ENCODE peak calls at places on chromosomes 1 and 21, in nine cellular contexts. One of them, this sample, is unnamed.

GRCh38 chr1:57215175-57215574 is 208.7 kb downstream of the DAB1 start:
- DNase-seq in fibroblast of pulmonary artery: no peak
- DNase-seq in epithelial cell of esophagus: peak; percentile 3
- DNase-seq in HFFc6: no peak
- DNase-seq in psoas muscle: no peak
- DNase-seq in heart left ventricle: no peak
- DNase-seq in CD8-positive, alpha-beta T cell: no peak
- DNase-seq in nephron progenitor cell: no peak
- DNase-seq in body of pancreas: no peak
- DNase-seq in this sample: no peak

GRCh38 chr1:154493276-154493675 is 8.7 kb upstream of the TDRD10 start:
- DNase-seq in epithelial cell of esophagus: no peak
- DNase-seq in nephron progenitor cell: no peak
- DNase-seq in fibroblast of pulmonary artery: no peak
- DNase-seq in heart left ventricle: peak; percentile 77
- DNase-seq in CD8-positive, alpha-beta T cell: no peak
- DNase-seq in psoas muscle: peak; percentile 27
- DNase-seq in HFFc6: no peak
- DNase-seq in body of pancreas: peak; percentile 13
- DNase-seq in this sample: no peak

GRCh38 chr21:46559291-46559983 is 45.4 kb downstream of the S100B start:
- DNase-seq in HFFc6: no peak
- DNase-seq in heart left ventricle: no peak
- DNase-seq in CD8-positive, alpha-beta T cell: peak; percentile 72
- DNase-seq in nephron progenitor cell: no peak
- DNase-seq in fibroblast of pulmonary artery: no peak
- DNase-seq in epithelial cell of esophagus: no peak
- DNase-seq in psoas muscle: no peak
- DNase-seq in body of pancreas: no peak
- DNase-seq in this sample: no peak

GRCh38 chr1:229209816-229210215 is 61.1 kb upstream of the RAB4A start:
- DNase-seq in CD8-positive, alpha-beta T cell: no peak
- DNase-seq in nephron progenitor cell: no peak
- DNase-seq in fibroblast of pulmonary artery: peak; percentile 99
- DNase-seq in heart left ventricle: no peak
- DNase-seq in psoas muscle: no peak
- DNase-seq in HFFc6: no peak
- DNase-seq in epithelial cell of esophagus: no peak
- DNase-seq in body of pancreas: no peak
- DNase-seq in this sample: no peak

GRCh38 chr1:72326494-72326893 is 44.2 kb upstream of the NEGR1 start:
- DNase-seq in fibroblast of pulmonary artery: no peak
- DNase-seq in nephron progenitor cell: no peak
- DNase-seq in CD8-positive, alpha-beta T cell: no peak
- DNase-seq in psoas muscle: no peak
- DNase-seq in heart left ventricle: no peak
- DNase-seq in epithelial cell of esophagus: no peak
- DNase-seq in body of pancreas: no peak
- DNase-seq in HFFc6: no peak
- DNase-seq in this sample: no peak

GRCh38 chr1:147580200-147580557 is 38.9 kb downstream of the BCL9 start:
- DNase-seq in CD8-positive, alpha-beta T cell: no peak
- DNase-seq in epithelial cell of esophagus: no peak
- DNase-seq in fibroblast of pulmonary artery: peak; percentile 34
- DNase-seq in heart left ventricle: no peak
- DNase-seq in HFFc6: no peak
- DNase-seq in body of pancreas: no peak
- DNase-seq in psoas muscle: no peak
- DNase-seq in nephron progenitor cell: no peak
- DNase-seq in this sample: no peak

GRCh38 chr1:64136749-64137568 is 66.5 kb upstream of the UBE2U start:
- DNase-seq in psoas muscle: peak; percentile 63
- DNase-seq in epithelial cell of esophagus: peak; percentile 78
- DNase-seq in nephron progenitor cell: peak; percentile 81
- DNase-seq in fibroblast of pulmonary artery: peak; percentile 92
- DNase-seq in CD8-positive, alpha-beta T cell: peak; percentile 62
- DNase-seq in heart left ventricle: peak; percentile 77
- DNase-seq in body of pancreas: peak; percentile 91
- DNase-seq in HFFc6: peak; percentile 83
- DNase-seq in this sample: peak; percentile 82

GRCh38 chr1:56375184-56375837 is 204.1 kb downstream of the PLPP3 start:
- DNase-seq in psoas muscle: no peak
- DNase-seq in nephron progenitor cell: no peak
- DNase-seq in HFFc6: no peak
- DNase-seq in CD8-positive, alpha-beta T cell: no peak
- DNase-seq in epithelial cell of esophagus: no peak
- DNase-seq in body of pancreas: no peak
- DNase-seq in fibroblast of pulmonary artery: no peak
- DNase-seq in heart left ventricle: no peak
- DNase-seq in this sample: no peak

GRCh38 chr1:241391926-241392710 is 35.1 kb upstream of the RGS7 start:
- DNase-seq in body of pancreas: no peak
- DNase-seq in epithelial cell of esophagus: peak; percentile 60
- DNase-seq in CD8-positive, alpha-beta T cell: no peak
- DNase-seq in fibroblast of pulmonary artery: no peak
- DNase-seq in psoas muscle: no peak
- DNase-seq in nephron progenitor cell: no peak
- DNase-seq in HFFc6: no peak
- DNase-seq in heart left ventricle: no peak
- DNase-seq in this sample: no peak

GRCh38 chr1:36530791-36531190 is 48.1 kb upstream of the CSF3R start:
- DNase-seq in HFFc6: no peak
- DNase-seq in nephron progenitor cell: no peak
- DNase-seq in fibroblast of pulmonary artery: no peak
- DNase-seq in body of pancreas: no peak
- DNase-seq in psoas muscle: no peak
- DNase-seq in CD8-positive, alpha-beta T cell: no peak
- DNase-seq in epithelial cell of esophagus: no peak
- DNase-seq in heart left ventricle: no peak
- DNase-seq in this sample: no peak

GRCh38 chr1:245155186-245156040 is 628 bp downstream of the KIF26B start:
- DNase-seq in body of pancreas: no peak
- DNase-seq in heart left ventricle: no peak
- DNase-seq in HFFc6: peak; percentile 25
- DNase-seq in psoas muscle: no peak
- DNase-seq in CD8-positive, alpha-beta T cell: no peak
- DNase-seq in fibroblast of pulmonary artery: peak; percentile 39
- DNase-seq in nephron progenitor cell: peak; percentile 65
- DNase-seq in epithelial cell of esophagus: peak; percentile 36
- DNase-seq in this sample: peak; percentile 26

GRCh38 chr21:42276526-42277154 is 38.6 kb downstream of the TFF3 start:
- DNase-seq in heart left ventricle: no peak
- DNase-seq in CD8-positive, alpha-beta T cell: no peak
- DNase-seq in psoas muscle: no peak
- DNase-seq in body of pancreas: no peak
- DNase-seq in nephron progenitor cell: no peak
- DNase-seq in epithelial cell of esophagus: no peak
- DNase-seq in HFFc6: no peak
- DNase-seq in fibroblast of pulmonary artery: no peak
- DNase-seq in this sample: no peak

GRCh38 chr1:208332774-208333126 is 88.6 kb upstream of the PLXNA2 start:
- DNase-seq in fibroblast of pulmonary artery: no peak
- DNase-seq in nephron progenitor cell: no peak
- DNase-seq in body of pancreas: no peak
- DNase-seq in heart left ventricle: no peak
- DNase-seq in psoas muscle: no peak
- DNase-seq in CD8-positive, alpha-beta T cell: no peak
- DNase-seq in epithelial cell of esophagus: no peak
- DNase-seq in HFFc6: no peak
- DNase-seq in this sample: no peak

GRCh38 chr1:6962390-6962955 is 177.2 kb downstream of the CAMTA1 start:
- DNase-seq in epithelial cell of esophagus: peak; percentile 36
- DNase-seq in nephron progenitor cell: peak; percentile 99
- DNase-seq in body of pancreas: peak; percentile 19
- DNase-seq in CD8-positive, alpha-beta T cell: peak; percentile 45
- DNase-seq in HFFc6: no peak
- DNase-seq in heart left ventricle: peak; percentile 33
- DNase-seq in psoas muscle: peak; percentile 49
- DNase-seq in fibroblast of pulmonary artery: no peak
- DNase-seq in this sample: peak; percentile 3

GRCh38 chr1:168397806-168398205 is 117.1 kb downstream of the TBX19 start:
- DNase-seq in body of pancreas: no peak
- DNase-seq in CD8-positive, alpha-beta T cell: no peak
- DNase-seq in fibroblast of pulmonary artery: no peak
- DNase-seq in epithelial cell of esophagus: no peak
- DNase-seq in nephron progenitor cell: no peak
- DNase-seq in HFFc6: no peak
- DNase-seq in psoas muscle: no peak
- DNase-seq in heart left ventricle: no peak
- DNase-seq in this sample: no peak

GRCh38 chr1:235207202-235207565 is 46.1 kb upstream of the RBM34 start:
- DNase-seq in psoas muscle: no peak
- DNase-seq in HFFc6: no peak
- DNase-seq in body of pancreas: no peak
- DNase-seq in nephron progenitor cell: no peak
- DNase-seq in CD8-positive, alpha-beta T cell: peak; percentile 40
- DNase-seq in heart left ventricle: no peak
- DNase-seq in fibroblast of pulmonary artery: no peak
- DNase-seq in epithelial cell of esophagus: no peak
- DNase-seq in this sample: no peak

GRCh38 chr1:169795687-169796086 is 980 bp upstream of the METTL18 start:
- DNase-seq in epithelial cell of esophagus: peak; percentile 21
- DNase-seq in nephron progenitor cell: no peak
- DNase-seq in CD8-positive, alpha-beta T cell: no peak
- DNase-seq in psoas muscle: no peak
- DNase-seq in fibroblast of pulmonary artery: no peak
- DNase-seq in heart left ventricle: no peak
- DNase-seq in body of pancreas: no peak
- DNase-seq in HFFc6: no peak
- DNase-seq in this sample: no peak

DNA sequence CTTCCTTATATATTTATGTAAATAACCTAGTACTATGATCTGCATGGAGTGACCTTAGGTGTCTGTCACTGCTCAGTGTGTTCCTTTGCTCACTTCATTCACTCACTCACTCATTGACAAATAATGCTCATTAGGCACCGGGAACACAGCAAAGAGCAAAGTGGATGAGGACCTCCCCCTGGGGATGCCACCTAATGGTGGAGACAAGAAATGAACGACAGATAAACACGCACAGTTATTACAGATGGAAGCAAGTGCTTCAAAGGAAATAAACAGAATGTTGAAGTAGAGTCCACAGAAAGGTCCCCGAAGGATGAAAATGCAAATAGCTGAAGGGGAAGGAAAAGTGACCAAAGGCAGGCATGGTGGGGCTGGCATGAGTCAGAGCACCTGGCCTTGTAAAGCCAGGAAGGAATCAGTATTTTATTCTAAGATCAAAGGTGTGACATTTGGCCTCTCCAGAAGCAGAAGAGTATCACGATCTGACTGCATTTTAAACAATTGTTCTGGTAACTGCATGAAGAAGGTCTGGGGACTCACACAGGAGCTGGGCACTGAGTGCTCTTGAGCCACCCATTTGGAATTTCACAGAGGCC is 23.1 kb downstream of the MAB21L3 start:
- DNase-seq in CD8-positive, alpha-beta T cell: no peak
- DNase-seq in body of pancreas: no peak
- DNase-seq in epithelial cell of esophagus: no peak
- DNase-seq in fibroblast of pulmonary artery: no peak
- DNase-seq in psoas muscle: no peak
- DNase-seq in heart left ventricle: no peak
- DNase-seq in nephron progenitor cell: no peak
- DNase-seq in HFFc6: no peak
- DNase-seq in this sample: no peak
- TF ChIP-seq CTCF in CD8-positive, alpha-beta T cell: no peak
- TF ChIP-seq CTCF in body of pancreas: peak; percentile 15
- TF ChIP-seq CTCF in epithelial cell of esophagus: peak; percentile 23
- TF ChIP-seq CTCF in fibroblast of pulmonary artery: peak; percentile 27
- TF ChIP-seq CTCF in psoas muscle: no peak
- TF ChIP-seq CTCF in heart left ventricle: no peak
- TF ChIP-seq CTCF in nephron progenitor cell: no peak
- TF ChIP-seq CTCF in HFFc6: peak; percentile 66
- TF ChIP-seq CTCF in this sample: no peak

GRCh38 chr1:163561570-163562295 is 240.0 kb downstream of the NUF2 start:
- DNase-seq in nephron progenitor cell: no peak
- DNase-seq in body of pancreas: no peak
- DNase-seq in HFFc6: peak; percentile 20
- DNase-seq in fibroblast of pulmonary artery: peak; percentile 21
- DNase-seq in epithelial cell of esophagus: peak; percentile 33
- DNase-seq in heart left ventricle: no peak
- DNase-seq in CD8-positive, alpha-beta T cell: no peak
- DNase-seq in psoas muscle: no peak
- DNase-seq in this sample: peak; percentile 8
- TF ChIP-seq CTCF in nephron progenitor cell: peak; percentile 46
- TF ChIP-seq CTCF in body of pancreas: peak; percentile 38
- TF ChIP-seq CTCF in HFFc6: peak; percentile 79
- TF ChIP-seq CTCF in fibroblast of pulmonary artery: peak; percentile 30
- TF ChIP-seq CTCF in epithelial cell of esophagus: peak; percentile 46
- TF ChIP-seq CTCF in heart left ventricle: no peak
- TF ChIP-seq CTCF in CD8-positive, alpha-beta T cell: no peak
- TF ChIP-seq CTCF in psoas muscle: peak; percentile 19
- TF ChIP-seq CTCF in this sample: no peak

DNA sequence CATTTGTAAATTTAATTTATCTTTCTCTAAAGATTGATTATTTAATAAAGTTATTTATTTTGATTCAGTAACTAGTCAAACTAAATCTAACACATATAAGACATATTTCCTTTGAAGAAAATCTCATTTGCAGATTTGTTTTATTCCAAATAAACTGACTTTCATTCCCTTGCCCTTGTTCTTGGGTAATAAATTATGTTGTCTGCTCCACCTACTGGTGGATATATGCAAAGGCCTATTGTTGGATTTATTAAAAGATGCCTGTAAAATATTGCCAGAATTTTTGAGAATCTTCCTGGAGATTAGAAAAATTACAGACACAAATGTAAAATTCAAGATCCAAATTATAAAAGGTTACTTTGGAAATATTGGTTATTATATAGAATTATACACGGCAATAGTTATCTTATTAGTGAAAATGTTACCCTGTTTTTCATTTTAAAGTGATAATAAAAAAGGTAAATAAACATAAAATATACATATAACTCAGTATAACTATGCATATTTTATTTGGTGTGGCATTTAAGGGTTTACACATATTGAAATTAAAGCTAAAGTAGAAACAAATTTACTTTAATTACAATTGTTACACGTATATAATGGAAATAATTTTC is 116.1 kb downstream of the SPATA17 start:
- DNase-seq in psoas muscle: no peak
- DNase-seq in CD8-positive, alpha-beta T cell: no peak
- DNase-seq in HFFc6: peak; percentile 41
- DNase-seq in fibroblast of pulmonary artery: peak; percentile 59
- DNase-seq in body of pancreas: no peak
- DNase-seq in epithelial cell of esophagus: peak; percentile 44
- DNase-seq in heart left ventricle: no peak
- DNase-seq in nephron progenitor cell: no peak
- DNase-seq in this sample: no peak
- TF ChIP-seq CTCF in psoas muscle: peak; percentile 45
- TF ChIP-seq CTCF in CD8-positive, alpha-beta T cell: peak; percentile 62
- TF ChIP-seq CTCF in HFFc6: peak; percentile 89
- TF ChIP-seq CTCF in fibroblast of pulmonary artery: peak; percentile 75
- TF ChIP-seq CTCF in body of pancreas: peak; percentile 57
- TF ChIP-seq CTCF in epithelial cell of esophagus: peak; percentile 58
- TF ChIP-seq CTCF in heart left ventricle: peak; percentile 57
- TF ChIP-seq CTCF in nephron progenitor cell: peak; percentile 66
- TF ChIP-seq CTCF in this sample: peak; percentile 51

GRCh38 chr1:97038410-97038809 is 316.8 kb downstream of the PTBP2 start:
- DNase-seq in epithelial cell of esophagus: no peak
- DNase-seq in nephron progenitor cell: no peak
- DNase-seq in heart left ventricle: no peak
- DNase-seq in CD8-positive, alpha-beta T cell: no peak
- DNase-seq in psoas muscle: no peak
- DNase-seq in body of pancreas: no peak
- DNase-seq in fibroblast of pulmonary artery: no peak
- DNase-seq in HFFc6: peak; percentile 79
- DNase-seq in this sample: no peak
- TF ChIP-seq CTCF in epithelial cell of esophagus: no peak
- TF ChIP-seq CTCF in nephron progenitor cell: no peak
- TF ChIP-seq CTCF in heart left ventricle: no peak
- TF ChIP-seq CTCF in CD8-positive, alpha-beta T cell: no peak
- TF ChIP-seq CTCF in psoas muscle: no peak
- TF ChIP-seq CTCF in body of pancreas: no peak
- TF ChIP-seq CTCF in fibroblast of pulmonary artery: no peak
- TF ChIP-seq CTCF in HFFc6: peak; percentile 21
- TF ChIP-seq CTCF in this sample: no peak

This sample was measured in Calu3.